ENCODE peak calls at places on chromosomes 13 and 19, in ten cellular contexts. Q is BE2C, A is activated B cell treated with CpG ODN at 0.5 μM for 24 hours, E is dorsolateral prefrontal cortex, D is cardiac fibroblast, H is B cell, V is upper lobe of right lung, T is PC-3, K is retinal pigment epithelial cell, C is thyroid gland. G is an unnamed sample.

GRCh38 chr19:6693681-6694080 is 23.7 kb upstream of the TNFSF14 start:
- DNase-seq in H (no peak), T (no peak), E (no peak), C (no peak), K (no peak), D (no peak), A (no peak), Q (no peak), V (no peak), G (no peak)

GRCh38 chr13:35876601-35877000 is 254.6 kb downstream of the DCLK1 start:
- DNase-seq in E (no peak), T (no peak), D (no peak), C (no peak), V (no peak), Q (no peak), K (no peak), H (no peak), A (no peak), G (no peak)

GRCh38 chr19:45424191-45425058 is 708 bp upstream of the ERCC1 start:
- DNase-seq in V (peak), T (peak), D (peak), K (no peak), H (no peak), A (no peak), C (peak), E (no peak), Q (peak), G (peak)

GRCh38 chr19:21751379-21751778 is 16.0 kb downstream of the ZNF100 start:
- DNase-seq in C (no peak), H (no peak), T (no peak), E (no peak), A (no peak), V (no peak), D (peak), Q (no peak), K (no peak), G (no peak)

GRCh38 chr13:34748078-34748477 is 194.0 kb upstream of the NBEA start:
- DNase-seq in D (peak), H (no peak), C (peak), A (no peak), Q (no peak), T (no peak), V (no peak), K (peak), E (no peak), G (no peak)

GRCh38 chr19:14580623-14581237 is 2.2 kb upstream of the CLEC17A start:
- DNase-seq in T (no peak), A (no peak), H (no peak), C (no peak), V (no peak), E (no peak), D (no peak), K (no peak), Q (no peak), G (peak)

GRCh38 chr19:32404939-32405430 is 585 bp upstream of the DPY19L3 start:
- DNase-seq in E (peak), A (no peak), V (peak), C (peak), T (peak), D (peak), Q (no peak), H (no peak), K (no peak), G (no peak)

GRCh38 chr13:95304446-95304845 is 3.2 kb upstream of the ABCC4 start:
- DNase-seq in H (no peak), D (no peak), T (no peak), C (no peak), E (no peak), K (no peak), Q (no peak), V (no peak), A (no peak), G (no peak)

GRCh38 chr13:109370486-109370885 is 415.9 kb downstream of the IRS2 start:
- DNase-seq in K (no peak), E (no peak), A (no peak), D (no peak), Q (no peak), C (no peak), T (no peak), H (no peak), V (no peak), G (no peak)

DNA sequence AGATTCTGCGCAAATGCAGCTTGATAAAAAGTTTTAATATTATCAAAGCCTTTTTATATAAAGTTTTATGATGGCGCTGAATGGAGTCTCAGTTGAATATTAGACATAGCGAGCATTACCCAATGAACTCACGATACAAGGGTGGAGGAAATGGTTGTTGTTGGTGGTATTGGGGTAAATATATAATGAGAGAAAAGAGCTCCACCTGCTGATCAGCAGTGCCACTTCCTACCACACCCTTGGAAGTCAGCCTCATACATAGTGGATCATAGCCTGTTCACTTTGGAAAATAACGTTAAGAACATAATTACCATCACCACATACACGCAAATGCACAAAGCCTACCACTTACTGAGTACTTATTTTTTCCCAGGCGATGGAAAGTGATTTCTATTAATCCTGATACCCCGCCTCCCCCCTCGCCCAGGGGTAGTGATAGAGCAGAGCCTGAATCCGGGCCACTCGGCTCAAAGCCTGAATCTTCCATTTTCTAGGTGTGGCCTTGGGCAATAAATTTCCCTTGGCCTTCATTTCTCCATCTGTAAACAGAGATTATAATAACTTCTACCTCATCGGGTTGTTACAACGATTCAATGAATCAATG is 358.3 kb downstream of the KLF5 start:
- DNase-seq in H (no peak), E (no peak), Q (no peak), V (no peak), T (peak), C (no peak), K (no peak), D (peak), A (no peak), G (no peak)
- TF ChIP-seq CTCF in H (no peak), E (no peak), Q (peak), V (peak), T (peak), C (no peak), K (peak), D (no peak), A (no peak), G (no peak)

DNA sequence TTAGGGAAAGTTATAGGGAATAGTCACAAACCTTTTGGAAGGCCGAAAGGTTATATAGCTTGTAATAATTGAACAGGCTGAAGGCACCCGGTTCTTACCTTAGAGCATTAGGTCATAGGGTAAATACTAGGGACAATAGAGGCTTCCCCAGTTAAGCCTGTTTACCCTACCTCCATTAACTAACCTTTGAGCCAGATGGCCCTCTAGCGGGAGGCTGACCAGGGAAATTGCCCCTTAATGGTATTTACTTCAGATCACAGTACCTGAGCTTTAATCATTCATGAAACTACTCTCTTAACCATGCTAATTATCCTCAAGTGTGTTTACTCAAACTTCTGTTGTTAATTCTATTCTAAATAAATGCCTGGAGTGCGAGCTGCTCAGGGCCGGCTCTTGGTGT is 20.4 kb upstream of the ZNF83 start:
- DNase-seq in Q (no peak), H (no peak), C (no peak), K (no peak), T (no peak), D (no peak), E (no peak), A (no peak), V (no peak), G (no peak)
- TF ChIP-seq CTCF in Q (no peak), H (no peak), C (no peak), K (no peak), T (no peak), D (no peak), E (no peak), A (no peak), V (no peak), G (no peak)

GRCh38 chr19:8252922-8253589 is 43.9 kb downstream of the CERS4 start:
- DNase-seq in K (peak), A (peak), V (peak), T (peak), D (peak), H (peak), Q (peak), C (peak), E (peak), G (peak)

GRCh38 chr19:8248348-8249328 is 39.5 kb downstream of the CERS4 start:
- DNase-seq in H (no peak), E (no peak), A (no peak), C (no peak), Q (no peak), K (no peak), D (no peak), V (no peak), T (no peak), G (no peak)

GRCh38 chr19:8250596-8250995 is 41.4 kb downstream of the CERS4 start:
- DNase-seq in E (no peak), V (no peak), Q (no peak), K (no peak), D (no peak), C (no peak), T (no peak), H (no peak), A (no peak), G (no peak)

GRCh38 chr19:8253678-8254077 is 44.5 kb downstream of the CERS4 start:
- DNase-seq in A (no peak), V (no peak), D (no peak), K (no peak), C (no peak), Q (no peak), T (no peak), E (no peak), H (no peak), G (no peak)

GRCh38 chr19:8251025-8251472 is 41.9 kb downstream of the CERS4 start:
- DNase-seq in H (no peak), E (peak), C (peak), K (peak), T (no peak), V (peak), A (no peak), D (peak), Q (no peak), G (no peak)
- TF ChIP-seq CTCF in H (no peak), E (no peak), C (peak), K (no peak), T (no peak), V (peak), A (no peak), D (no peak), Q (no peak), G (no peak)

DNA sequence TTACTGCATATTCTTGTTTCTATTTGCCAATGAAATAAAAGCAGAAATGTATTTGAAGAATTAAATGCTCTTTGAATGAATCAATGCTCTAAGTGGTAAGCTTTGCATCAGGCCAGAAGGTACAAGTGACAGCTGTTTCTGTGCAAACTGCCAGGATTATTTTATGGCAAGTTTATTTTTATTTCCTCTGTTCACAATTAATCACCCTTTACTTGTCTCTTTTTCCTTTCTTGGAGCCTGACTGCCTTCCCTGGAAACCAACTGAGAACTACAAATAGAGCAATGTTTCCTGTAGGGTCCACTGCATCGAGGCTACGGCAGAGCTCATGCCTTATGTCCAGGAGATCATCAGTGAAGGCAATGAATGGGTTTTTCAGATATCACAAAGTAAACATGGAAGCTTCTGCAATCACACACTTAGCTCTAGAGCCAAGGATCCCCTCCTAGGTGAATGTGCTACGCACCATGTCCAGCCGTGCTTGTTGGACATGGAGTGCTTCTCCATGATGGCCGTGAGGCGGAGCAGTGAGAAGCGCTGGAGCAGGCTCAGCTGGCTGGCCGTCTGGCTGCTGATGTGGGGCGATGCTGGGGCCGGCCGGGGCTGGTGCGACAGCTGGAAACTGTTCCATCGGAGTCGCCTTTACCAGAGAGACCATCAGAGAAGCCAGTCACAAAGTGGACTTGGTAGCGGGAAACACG is 110.8 kb downstream of the KL start:
- DNase-seq in H (no peak), V (no peak), C (peak), K (no peak), Q (no peak), T (no peak), D (peak), E (no peak), A (no peak), G (no peak)
- TF ChIP-seq CTCF in H (no peak), V (no peak), C (no peak), K (no peak), Q (no peak), T (no peak), D (peak), E (no peak), A (no peak), G (no peak)

GRCh38 chr13:69580255-69580654 is 527.4 kb upstream of the ATXN8OS start:
- DNase-seq in Q (no peak), D (no peak), V (no peak), A (no peak), C (no peak), H (no peak), T (peak), E (no peak), K (no peak), G (no peak)

GRCh38 chr13:69579351-69579750 is 528.3 kb upstream of the ATXN8OS start:
- DNase-seq in Q (no peak), D (no peak), K (no peak), T (peak), E (no peak), V (no peak), C (no peak), A (no peak), H (no peak), G (peak)
- TF ChIP-seq CTCF in Q (peak), D (no peak), K (peak), T (peak), E (no peak), V (no peak), C (no peak), A (no peak), H (no peak), G (no peak)

GRCh38 chr13:68234278-68234677 is 1004.1 kb upstream of the PCDH9 start:
- DNase-seq in H (no peak), V (no peak), K (no peak), E (no peak), T (peak), Q (peak), A (no peak), D (peak), C (no peak), G (no peak)
- TF ChIP-seq CTCF in H (no peak), V (no peak), K (no peak), E (no peak), T (peak), Q (peak), A (no peak), D (no peak), C (no peak), G (no peak)

GRCh38 chr13:73228546-73228945 is 169.7 kb downstream of the KLF5 start:
- DNase-seq in T (peak), H (no peak), V (no peak), C (no peak), D (peak), K (no peak), E (no peak), A (no peak), Q (no peak), G (no peak)
- TF ChIP-seq CTCF in T (peak), H (no peak), V (no peak), C (no peak), D (no peak), K (peak), E (no peak), A (no peak), Q (peak), G (no peak)

DNA sequence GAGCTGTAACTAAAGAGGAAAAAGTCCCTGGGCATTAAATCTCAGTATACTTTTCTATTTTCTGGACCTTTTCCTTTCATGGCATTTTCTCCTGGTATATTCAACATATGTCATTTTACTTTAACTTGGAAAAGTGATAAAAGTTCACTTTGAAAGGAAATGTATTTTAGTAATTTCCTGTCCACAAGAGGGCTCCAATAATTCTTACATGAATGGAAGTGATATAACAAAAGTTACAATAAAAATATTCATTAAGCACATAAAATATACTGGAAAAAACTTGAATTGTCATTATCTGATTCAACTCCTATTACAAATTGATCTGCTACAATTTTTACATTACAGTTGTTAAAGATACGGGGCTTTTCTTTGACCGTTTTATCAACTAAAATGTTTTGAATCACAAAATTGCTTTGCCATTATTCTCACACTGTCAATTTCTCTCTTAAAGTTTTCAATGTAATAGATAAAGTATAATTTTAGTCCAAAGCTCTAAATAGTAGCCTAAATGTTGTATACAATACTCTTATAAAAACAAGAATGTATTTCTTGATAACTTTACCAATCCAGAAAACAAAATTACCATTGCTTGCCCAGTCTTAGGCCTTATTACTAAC is 4.9 kb downstream of the UBL3 start:
- DNase-seq in V (no peak), C (no peak), A (no peak), D (peak), T (peak), K (no peak), E (no peak), H (no peak), Q (no peak), G (no peak)
- TF ChIP-seq CTCF in V (peak), C (no peak), A (no peak), D (peak), T (peak), K (peak), E (peak), H (peak), Q (no peak), G (no peak)

GRCh38 chr13:58994778-58995177 is 1169.0 kb downstream of the DIAPH3 start:
- DNase-seq in A (no peak), T (peak), H (no peak), K (no peak), D (no peak), C (no peak), V (no peak), Q (no peak), E (no peak), G (no peak)
- TF ChIP-seq CTCF in A (no peak), T (no peak), H (no peak), K (no peak), D (peak), C (no peak), V (no peak), Q (peak), E (no peak), G (no peak)